ENCODE peak calls at places on chromosomes 7 and 10, in five cellular contexts. One of them, this sample, is unnamed.

GRCh38 chr7:131147604-131148003 is 180.1 kb upstream of the MKLN1 start:
- DNase-seq in uterus: no peak
- DNase-seq in tibial nerve: no peak
- DNase-seq in adrenal gland: no peak
- DNase-seq in right lobe of liver: no peak
- DNase-seq in this sample: no peak

GRCh38 chr10:11894381-11895107 is 71.4 kb downstream of the PROSER2 start:
- DNase-seq in uterus: no peak
- DNase-seq in adrenal gland: no peak
- DNase-seq in right lobe of liver: peak; percentile 51
- DNase-seq in tibial nerve: no peak
- DNase-seq in this sample: no peak

GRCh38 chr7:16905300-16906044 is 23.7 kb upstream of the AGR3 start:
- DNase-seq in tibial nerve: no peak
- DNase-seq in uterus: no peak
- DNase-seq in adrenal gland: no peak
- DNase-seq in right lobe of liver: no peak
- DNase-seq in this sample: no peak

GRCh38 chr10:15748137-15748536 is 28.4 kb upstream of the ITGA8 start:
- DNase-seq in uterus: no peak
- DNase-seq in tibial nerve: no peak
- DNase-seq in adrenal gland: no peak
- DNase-seq in right lobe of liver: no peak
- DNase-seq in this sample: no peak

GRCh38 chr10:131043039-131043691 is 268.4 kb downstream of the TCERG1L start:
- DNase-seq in adrenal gland: no peak
- DNase-seq in right lobe of liver: no peak
- DNase-seq in tibial nerve: no peak
- DNase-seq in uterus: no peak
- DNase-seq in this sample: peak; percentile 55

GRCh38 chr7:1673581-1674102 is 3.6 kb downstream of the ELFN1 start:
- DNase-seq in tibial nerve: no peak
- DNase-seq in right lobe of liver: peak; percentile 47
- DNase-seq in uterus: no peak
- DNase-seq in adrenal gland: peak; percentile 2
- DNase-seq in this sample: peak; percentile 38

GRCh38 chr7:30726296-30727006 is 25.5 kb upstream of the INMT start:
- DNase-seq in right lobe of liver: no peak
- DNase-seq in uterus: no peak
- DNase-seq in adrenal gland: no peak
- DNase-seq in tibial nerve: no peak
- DNase-seq in this sample: no peak

GRCh38 chr7:44769381-44770209 is 20.9 kb downstream of the ZMIZ2 start:
- DNase-seq in right lobe of liver: no peak
- DNase-seq in adrenal gland: no peak
- DNase-seq in uterus: no peak
- DNase-seq in tibial nerve: peak; percentile 18
- DNase-seq in this sample: no peak

GRCh38 chr10:109981641-109982040 is 26.1 kb upstream of the ADD3 start:
- DNase-seq in adrenal gland: no peak
- DNase-seq in uterus: no peak
- DNase-seq in right lobe of liver: no peak
- DNase-seq in tibial nerve: no peak
- DNase-seq in this sample: no peak

GRCh38 chr10:6918305-6918704 is 338.2 kb upstream of the PRKCQ start:
- DNase-seq in tibial nerve: peak; percentile 60
- DNase-seq in uterus: peak; percentile 25
- DNase-seq in right lobe of liver: no peak
- DNase-seq in adrenal gland: peak; percentile 24
- DNase-seq in this sample: no peak

GRCh38 chr7:14834456-14834855 is 68.1 kb downstream of the DGKB start:
- DNase-seq in adrenal gland: no peak
- DNase-seq in right lobe of liver: no peak
- DNase-seq in uterus: no peak
- DNase-seq in tibial nerve: no peak
- DNase-seq in this sample: no peak

GRCh38 chr10:11611248-11612003 is at the start of gene USP6NL:
- DNase-seq in uterus: peak; percentile 91
- DNase-seq in tibial nerve: peak; percentile 70
- DNase-seq in adrenal gland: peak; percentile 91
- DNase-seq in right lobe of liver: peak; percentile 96
- DNase-seq in this sample: peak; percentile 88

GRCh38 chr7:50620418-50620817 is 55.2 kb upstream of the DDC start:
- DNase-seq in adrenal gland: no peak
- DNase-seq in right lobe of liver: no peak
- DNase-seq in tibial nerve: no peak
- DNase-seq in uterus: peak; percentile 35
- DNase-seq in this sample: no peak

GRCh38 chr7:84085147-84085546 is 109.4 kb downstream of the SEMA3A start:
- DNase-seq in uterus: no peak
- DNase-seq in right lobe of liver: no peak
- DNase-seq in tibial nerve: no peak
- DNase-seq in adrenal gland: no peak
- DNase-seq in this sample: no peak

GRCh38 chr10:102085336-102085735 is 20.2 kb downstream of the HPS6 start:
- DNase-seq in uterus: no peak
- DNase-seq in adrenal gland: no peak
- DNase-seq in right lobe of liver: no peak
- DNase-seq in tibial nerve: no peak
- DNase-seq in this sample: no peak

GRCh38 chr7:54841772-54842707 is 83.0 kb upstream of the SEC61G start:
- DNase-seq in tibial nerve: no peak
- DNase-seq in adrenal gland: no peak
- DNase-seq in right lobe of liver: peak; percentile 81
- DNase-seq in uterus: no peak
- DNase-seq in this sample: no peak

GRCh38 chr10:50968386-50969091 is 83.1 kb upstream of the A1CF start:
- DNase-seq in uterus: no peak
- DNase-seq in adrenal gland: no peak
- DNase-seq in tibial nerve: no peak
- DNase-seq in right lobe of liver: no peak
- DNase-seq in this sample: no peak

GRCh38 chr10:100705139-100705538 is 40.2 kb upstream of the PAX2 start:
- DNase-seq in adrenal gland: no peak
- DNase-seq in tibial nerve: no peak
- DNase-seq in right lobe of liver: no peak
- DNase-seq in uterus: no peak
- DNase-seq in this sample: no peak

GRCh38 chr10:76830218-76830617 is 807.4 kb downstream of the KCNMA1 start:
- DNase-seq in uterus: no peak
- DNase-seq in adrenal gland: no peak
- DNase-seq in tibial nerve: no peak
- DNase-seq in right lobe of liver: no peak
- DNase-seq in this sample: no peak

GRCh38 chr10:90138844-90139243 is 437.5 kb downstream of the KIF20B start:
- DNase-seq in uterus: no peak
- DNase-seq in right lobe of liver: no peak
- DNase-seq in tibial nerve: no peak
- DNase-seq in adrenal gland: no peak
- DNase-seq in this sample: no peak

GRCh38 chr10:97858001-97858439 is 8.4 kb downstream of the GOLGA7B start:
- DNase-seq in right lobe of liver: no peak
- DNase-seq in adrenal gland: no peak
- DNase-seq in uterus: no peak
- DNase-seq in tibial nerve: no peak
- DNase-seq in this sample: no peak

GRCh38 chr10:4639960-4640359 is 186.0 kb upstream of the AKR1E2 start:
- DNase-seq in adrenal gland: no peak
- DNase-seq in uterus: no peak
- DNase-seq in tibial nerve: peak; percentile 54
- DNase-seq in right lobe of liver: no peak
- DNase-seq in this sample: no peak

GRCh38 chr10:91616124-91616523 is 16.7 kb downstream of the PPP1R3C start:
- DNase-seq in right lobe of liver: no peak
- DNase-seq in adrenal gland: no peak
- DNase-seq in uterus: no peak
- DNase-seq in tibial nerve: no peak
- DNase-seq in this sample: no peak

GRCh38 chr7:117809958-117810357 is 63.3 kb downstream of the CTTNBP2 start:
- DNase-seq in right lobe of liver: no peak
- DNase-seq in adrenal gland: no peak
- DNase-seq in uterus: no peak
- DNase-seq in tibial nerve: no peak
- DNase-seq in this sample: no peak

GRCh38 chr10:98916751-98917150 is 318.9 kb downstream of the HPSE2 start:
- DNase-seq in uterus: no peak
- DNase-seq in tibial nerve: no peak
- DNase-seq in right lobe of liver: no peak
- DNase-seq in adrenal gland: no peak
- DNase-seq in this sample: no peak

GRCh38 chr10:127983701-127984100 is 76.8 kb downstream of the PTPRE start:
- DNase-seq in adrenal gland: peak; percentile 77
- DNase-seq in tibial nerve: no peak
- DNase-seq in uterus: no peak
- DNase-seq in right lobe of liver: no peak
- DNase-seq in this sample: no peak

GRCh38 chr10:57759777-57760176 is 507.9 kb downstream of the IPMK start:
- DNase-seq in uterus: no peak
- DNase-seq in adrenal gland: no peak
- DNase-seq in tibial nerve: no peak
- DNase-seq in right lobe of liver: no peak
- DNase-seq in this sample: no peak

GRCh38 chr7:117800406-117800805 is 72.8 kb downstream of the CTTNBP2 start:
- DNase-seq in right lobe of liver: no peak
- DNase-seq in tibial nerve: no peak
- DNase-seq in adrenal gland: no peak
- DNase-seq in uterus: no peak
- DNase-seq in this sample: no peak

GRCh38 chr7:98174334-98175259 is 36.6 kb upstream of the BHLHA15 start:
- DNase-seq in tibial nerve: no peak
- DNase-seq in uterus: no peak
- DNase-seq in right lobe of liver: peak; percentile 93
- DNase-seq in adrenal gland: peak; percentile 66
- DNase-seq in this sample: no peak

GRCh38 chr7:95470452-95470851 is 15.3 kb upstream of the ASB4 start:
- DNase-seq in tibial nerve: no peak
- DNase-seq in right lobe of liver: peak; percentile 59
- DNase-seq in uterus: no peak
- DNase-seq in adrenal gland: no peak
- DNase-seq in this sample: no peak

GRCh38 chr10:1687190-1687589 is 50.1 kb downstream of the ADARB2 start:
- DNase-seq in uterus: no peak
- DNase-seq in adrenal gland: no peak
- DNase-seq in right lobe of liver: no peak
- DNase-seq in tibial nerve: no peak
- DNase-seq in this sample: no peak

GRCh38 chr7:73770002-73770859 is at the start of gene CLDN3:
- DNase-seq in tibial nerve: no peak
- DNase-seq in adrenal gland: no peak
- DNase-seq in right lobe of liver: peak; percentile 97
- DNase-seq in uterus: no peak
- DNase-seq in this sample: peak; percentile 66

GRCh38 chr7:69599211-69599878 is 1.1 kb downstream of the AUTS2 start:
- DNase-seq in tibial nerve: no peak
- DNase-seq in adrenal gland: no peak
- DNase-seq in right lobe of liver: no peak
- DNase-seq in uterus: peak; percentile 27
- DNase-seq in this sample: no peak

GRCh38 chr7:105352018-105352612 is 36.6 kb downstream of the SRPK2 start:
- DNase-seq in tibial nerve: peak; percentile 78
- DNase-seq in adrenal gland: peak; percentile 54
- DNase-seq in uterus: peak; percentile 76
- DNase-seq in right lobe of liver: peak; percentile 72
- DNase-seq in this sample: peak; percentile 79
- H3K4me3 ChIP-seq in tibial nerve: no peak overlapping the region
- H3K4me3 ChIP-seq in adrenal gland: no peak overlapping the region
- H3K4me3 ChIP-seq in uterus: no peak overlapping the region
- H3K4me3 ChIP-seq in right lobe of liver: no peak overlapping the region
- H3K4me3 ChIP-seq in this sample: peak overlapping the region; percentile 7

DNA sequence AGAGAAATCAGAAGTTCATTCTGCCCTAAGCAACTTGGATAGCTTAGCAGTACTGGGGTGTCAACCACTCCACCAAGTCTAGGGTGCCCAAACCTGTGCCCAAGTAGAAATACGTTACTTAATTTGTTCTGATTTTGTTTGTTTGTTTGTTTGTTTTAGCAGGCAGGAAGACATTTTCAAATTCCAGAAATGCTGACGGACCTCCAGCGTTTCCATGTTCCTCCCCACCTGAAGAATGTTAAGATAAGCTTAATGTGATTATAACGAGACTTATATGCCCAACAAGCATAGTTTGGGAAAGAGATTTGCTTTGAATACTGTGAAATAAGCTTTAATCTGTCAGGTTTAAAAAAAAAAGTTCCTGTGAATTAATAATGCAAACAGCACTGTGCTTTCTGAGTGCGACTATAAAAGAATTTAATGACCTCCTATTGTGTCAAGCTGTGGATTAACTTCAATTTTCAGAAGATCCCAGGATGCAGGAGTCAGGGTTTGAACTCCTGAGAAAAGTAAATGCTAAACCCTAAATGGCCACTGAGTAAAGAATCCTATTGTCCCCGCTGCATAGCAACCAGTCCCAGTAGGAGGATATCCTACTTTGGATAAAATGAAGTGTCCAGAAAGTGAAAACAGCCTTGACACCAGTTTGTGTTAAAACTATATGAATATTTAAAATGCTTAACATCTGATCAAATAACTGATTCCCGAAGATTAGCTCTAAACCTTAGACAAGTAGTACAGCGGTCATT is 56.4 kb downstream of the LYZL1 start:
- DNase-seq in tibial nerve: no peak
- DNase-seq in adrenal gland: no peak
- DNase-seq in right lobe of liver: no peak
- DNase-seq in uterus: no peak
- DNase-seq in this sample: no peak
- H3K27ac ChIP-seq in tibial nerve: no peak overlapping the region
- H3K27ac ChIP-seq in adrenal gland: no peak overlapping the region
- H3K27ac ChIP-seq in right lobe of liver: no peak overlapping the region
- H3K27ac ChIP-seq in uterus: no peak overlapping the region
- H3K27ac ChIP-seq in this sample: no peak overlapping the region

GRCh38 chr7:8260871-8261707 is 878 bp downstream of the ICA1 start:
- DNase-seq in tibial nerve: peak; percentile 7
- DNase-seq in right lobe of liver: peak; percentile 82
- DNase-seq in adrenal gland: peak; percentile 50
- DNase-seq in uterus: peak; percentile 12
- DNase-seq in this sample: peak; percentile 70
- TF ChIP-seq POLR2A in tibial nerve: no peak
- TF ChIP-seq POLR2A in right lobe of liver: no peak
- TF ChIP-seq POLR2A in adrenal gland: no peak
- TF ChIP-seq POLR2A in uterus: no peak
- TF ChIP-seq POLR2A in this sample: no peak

DNA sequence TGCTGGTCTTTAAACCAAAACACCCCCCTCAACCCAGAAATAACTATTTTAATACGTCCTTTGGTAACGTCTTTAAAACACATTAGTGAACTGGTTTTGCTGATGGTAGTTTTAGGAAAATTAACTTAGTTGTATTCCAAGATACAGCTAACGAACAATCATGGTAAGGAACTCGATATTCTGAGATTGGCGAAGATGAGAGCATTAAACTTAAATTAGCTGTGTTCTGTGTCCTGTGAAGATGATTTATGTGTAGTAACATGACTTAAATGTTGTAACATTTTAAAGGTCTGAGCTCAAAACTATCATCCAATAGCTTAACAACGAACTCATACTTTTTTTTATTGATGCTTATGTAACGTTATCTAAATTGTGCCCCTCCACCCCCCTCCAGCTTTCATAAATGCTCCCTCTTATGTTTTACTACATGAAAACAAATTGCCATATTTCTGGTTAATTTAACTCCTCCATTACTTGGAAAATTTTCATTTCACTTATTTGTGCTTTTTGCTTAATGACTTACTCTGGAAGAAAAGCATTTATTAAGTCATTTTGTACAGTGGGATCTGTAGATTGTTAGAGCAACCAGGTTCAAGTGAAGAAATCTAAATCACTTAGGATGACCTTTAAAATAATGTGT is 1.7 kb downstream of the SDK1 start:
- DNase-seq in tibial nerve: no peak
- DNase-seq in right lobe of liver: no peak
- DNase-seq in adrenal gland: no peak
- DNase-seq in uterus: no peak
- DNase-seq in this sample: no peak
- H3K4me3 ChIP-seq in tibial nerve: peak overlapping the region; percentile 63
- H3K4me3 ChIP-seq in right lobe of liver: no peak overlapping the region
- H3K4me3 ChIP-seq in adrenal gland: no peak overlapping the region
- H3K4me3 ChIP-seq in uterus: peak overlapping the region; percentile 37
- H3K4me3 ChIP-seq in this sample: peak overlapping the region; percentile 66